ENCODE peak calls at places on chromosomes 2 and 18, in ten cellular contexts. One of them, this sample, is unnamed.
A peak's percentile ranks its signal among the peaks of the same experiment; 100 is the strongest.

GRCh38 chr2:173972636-173973035 is 7.5 kb upstream of the SP3 start:
- DNase-seq in dermis blood vessel endothelial cell: no peak
- DNase-seq in BJ: no peak
- DNase-seq in colonic mucosa: no peak
- DNase-seq in AG20443: no peak
- DNase-seq in bronchial epithelial cell: peak; percentile 77
- DNase-seq in NCI-H774: no peak
- DNase-seq in EL: peak; percentile 77
- DNase-seq in stimulated activated CD4-positive, alpha-beta T cell treated with anti-CD3 and anti-CD28 coated beads, Interleukin-15, amount 100 ng/mL, for 1 hour: no peak
- DNase-seq in T follicular helper cell: no peak
- DNase-seq in this sample: peak; percentile 95

GRCh38 chr2:47241715-47242114 is 86.6 kb upstream of the STPG4 start:
- DNase-seq in dermis blood vessel endothelial cell: no peak
- DNase-seq in BJ: no peak
- DNase-seq in colonic mucosa: no peak
- DNase-seq in AG20443: no peak
- DNase-seq in bronchial epithelial cell: no peak
- DNase-seq in NCI-H774: no peak
- DNase-seq in EL: no peak
- DNase-seq in stimulated activated CD4-positive, alpha-beta T cell treated with anti-CD3 and anti-CD28 coated beads, Interleukin-15, amount 100 ng/mL, for 1 hour: no peak
- DNase-seq in T follicular helper cell: no peak
- DNase-seq in this sample: no peak

GRCh38 chr2:111250448-111251030 is 129.8 kb downstream of the BCL2L11 start:
- DNase-seq in dermis blood vessel endothelial cell: no peak
- DNase-seq in BJ: no peak
- DNase-seq in colonic mucosa: no peak
- DNase-seq in AG20443: no peak
- DNase-seq in bronchial epithelial cell: no peak
- DNase-seq in NCI-H774: no peak
- DNase-seq in EL: no peak
- DNase-seq in stimulated activated CD4-positive, alpha-beta T cell treated with anti-CD3 and anti-CD28 coated beads, Interleukin-15, amount 100 ng/mL, for 1 hour: no peak
- DNase-seq in T follicular helper cell: no peak
- DNase-seq in this sample: no peak

GRCh38 chr2:161049571-161049970 is 110.7 kb upstream of the TANK start:
- DNase-seq in dermis blood vessel endothelial cell: no peak
- DNase-seq in BJ: no peak
- DNase-seq in colonic mucosa: no peak
- DNase-seq in AG20443: no peak
- DNase-seq in bronchial epithelial cell: peak; percentile 33
- DNase-seq in NCI-H774: no peak
- DNase-seq in EL: no peak
- DNase-seq in stimulated activated CD4-positive, alpha-beta T cell treated with anti-CD3 and anti-CD28 coated beads, Interleukin-15, amount 100 ng/mL, for 1 hour: no peak
- DNase-seq in T follicular helper cell: no peak
- DNase-seq in this sample: no peak

GRCh38 chr2:165239230-165239629 is at the start of gene SCN2A:
- DNase-seq in dermis blood vessel endothelial cell: peak; percentile 78
- DNase-seq in BJ: peak; percentile 3
- DNase-seq in colonic mucosa: no peak
- DNase-seq in AG20443: peak; percentile 6
- DNase-seq in bronchial epithelial cell: peak; percentile 72
- DNase-seq in NCI-H774: peak; percentile 86
- DNase-seq in EL: peak; percentile 34
- DNase-seq in stimulated activated CD4-positive, alpha-beta T cell treated with anti-CD3 and anti-CD28 coated beads, Interleukin-15, amount 100 ng/mL, for 1 hour: no peak
- DNase-seq in T follicular helper cell: no peak
- DNase-seq in this sample: peak; percentile 67

GRCh38 chr18:23226930-23227728 is 91.8 kb downstream of the CABLES1 start:
- DNase-seq in dermis blood vessel endothelial cell: peak; percentile 94
- DNase-seq in BJ: peak; percentile 54
- DNase-seq in colonic mucosa: no peak
- DNase-seq in AG20443: peak; percentile 57
- DNase-seq in bronchial epithelial cell: peak; percentile 66
- DNase-seq in NCI-H774: no peak
- DNase-seq in EL: peak; percentile 78
- DNase-seq in stimulated activated CD4-positive, alpha-beta T cell treated with anti-CD3 and anti-CD28 coated beads, Interleukin-15, amount 100 ng/mL, for 1 hour: no peak
- DNase-seq in T follicular helper cell: no peak
- DNase-seq in this sample: peak; percentile 45

GRCh38 chr2:106147665-106148064 is 46.4 kb downstream of the UXS1 start:
- DNase-seq in dermis blood vessel endothelial cell: no peak
- DNase-seq in BJ: no peak
- DNase-seq in colonic mucosa: no peak
- DNase-seq in AG20443: no peak
- DNase-seq in bronchial epithelial cell: peak; percentile 4
- DNase-seq in NCI-H774: no peak
- DNase-seq in EL: peak; percentile 29
- DNase-seq in stimulated activated CD4-positive, alpha-beta T cell treated with anti-CD3 and anti-CD28 coated beads, Interleukin-15, amount 100 ng/mL, for 1 hour: no peak
- DNase-seq in T follicular helper cell: no peak
- DNase-seq in this sample: peak; percentile 63

GRCh38 chr2:37154790-37155189 is 2.0 kb downstream of the EIF2AK2 start:
- DNase-seq in dermis blood vessel endothelial cell: no peak
- DNase-seq in BJ: no peak
- DNase-seq in colonic mucosa: no peak
- DNase-seq in AG20443: no peak
- DNase-seq in bronchial epithelial cell: no peak
- DNase-seq in NCI-H774: no peak
- DNase-seq in EL: no peak
- DNase-seq in stimulated activated CD4-positive, alpha-beta T cell treated with anti-CD3 and anti-CD28 coated beads, Interleukin-15, amount 100 ng/mL, for 1 hour: no peak
- DNase-seq in T follicular helper cell: no peak
- DNase-seq in this sample: no peak

GRCh38 chr2:1841903-1842791 is 97.8 kb upstream of the PXDN start:
- DNase-seq in dermis blood vessel endothelial cell: no peak
- DNase-seq in BJ: no peak
- DNase-seq in colonic mucosa: no peak
- DNase-seq in AG20443: no peak
- DNase-seq in bronchial epithelial cell: no peak
- DNase-seq in NCI-H774: no peak
- DNase-seq in EL: no peak
- DNase-seq in stimulated activated CD4-positive, alpha-beta T cell treated with anti-CD3 and anti-CD28 coated beads, Interleukin-15, amount 100 ng/mL, for 1 hour: no peak
- DNase-seq in T follicular helper cell: no peak
- DNase-seq in this sample: no peak

GRCh38 chr2:132632000-132632649 is 37.9 kb downstream of the LYPD1 start:
- DNase-seq in dermis blood vessel endothelial cell: peak; percentile 2
- DNase-seq in BJ: no peak
- DNase-seq in colonic mucosa: peak; percentile 59
- DNase-seq in AG20443: no peak
- DNase-seq in bronchial epithelial cell: no peak
- DNase-seq in NCI-H774: no peak
- DNase-seq in EL: peak; percentile 38
- DNase-seq in stimulated activated CD4-positive, alpha-beta T cell treated with anti-CD3 and anti-CD28 coated beads, Interleukin-15, amount 100 ng/mL, for 1 hour: no peak
- DNase-seq in T follicular helper cell: no peak
- DNase-seq in this sample: peak; percentile 21

GRCh38 chr2:64632855-64633819 is 20.6 kb downstream of the SERTAD2 start:
- DNase-seq in dermis blood vessel endothelial cell: no peak
- DNase-seq in BJ: peak; percentile 28
- DNase-seq in colonic mucosa: no peak
- DNase-seq in AG20443: peak; percentile 55
- DNase-seq in bronchial epithelial cell: peak; percentile 16
- DNase-seq in NCI-H774: no peak
- DNase-seq in EL: no peak
- DNase-seq in stimulated activated CD4-positive, alpha-beta T cell treated with anti-CD3 and anti-CD28 coated beads, Interleukin-15, amount 100 ng/mL, for 1 hour: no peak
- DNase-seq in T follicular helper cell: no peak
- DNase-seq in this sample: no peak

GRCh38 chr2:31258351-31258750 is 24.4 kb downstream of the EHD3 start:
- DNase-seq in dermis blood vessel endothelial cell: no peak
- DNase-seq in BJ: no peak
- DNase-seq in colonic mucosa: no peak
- DNase-seq in AG20443: no peak
- DNase-seq in bronchial epithelial cell: no peak
- DNase-seq in NCI-H774: no peak
- DNase-seq in EL: no peak
- DNase-seq in stimulated activated CD4-positive, alpha-beta T cell treated with anti-CD3 and anti-CD28 coated beads, Interleukin-15, amount 100 ng/mL, for 1 hour: no peak
- DNase-seq in T follicular helper cell: no peak
- DNase-seq in this sample: no peak

GRCh38 chr18:42025491-42025890 is 70.5 kb downstream of the PIK3C3 start:
- DNase-seq in dermis blood vessel endothelial cell: no peak
- DNase-seq in BJ: no peak
- DNase-seq in colonic mucosa: no peak
- DNase-seq in AG20443: no peak
- DNase-seq in bronchial epithelial cell: no peak
- DNase-seq in NCI-H774: no peak
- DNase-seq in EL: no peak
- DNase-seq in stimulated activated CD4-positive, alpha-beta T cell treated with anti-CD3 and anti-CD28 coated beads, Interleukin-15, amount 100 ng/mL, for 1 hour: no peak
- DNase-seq in T follicular helper cell: no peak
- DNase-seq in this sample: no peak

GRCh38 chr2:30866974-30867373 is 59.7 kb upstream of the CAPN13 start:
- DNase-seq in dermis blood vessel endothelial cell: no peak
- DNase-seq in BJ: no peak
- DNase-seq in colonic mucosa: no peak
- DNase-seq in AG20443: no peak
- DNase-seq in bronchial epithelial cell: no peak
- DNase-seq in NCI-H774: no peak
- DNase-seq in EL: no peak
- DNase-seq in stimulated activated CD4-positive, alpha-beta T cell treated with anti-CD3 and anti-CD28 coated beads, Interleukin-15, amount 100 ng/mL, for 1 hour: no peak
- DNase-seq in T follicular helper cell: no peak
- DNase-seq in this sample: no peak

GRCh38 chr18:6781846-6782245 is 52.3 kb downstream of the ARHGAP28 start:
- DNase-seq in dermis blood vessel endothelial cell: peak; percentile 50
- DNase-seq in BJ: peak; percentile 15
- DNase-seq in colonic mucosa: no peak
- DNase-seq in AG20443: peak; percentile 65
- DNase-seq in bronchial epithelial cell: peak; percentile 32
- DNase-seq in NCI-H774: no peak
- DNase-seq in EL: peak; percentile 60
- DNase-seq in stimulated activated CD4-positive, alpha-beta T cell treated with anti-CD3 and anti-CD28 coated beads, Interleukin-15, amount 100 ng/mL, for 1 hour: no peak
- DNase-seq in T follicular helper cell: no peak
- DNase-seq in this sample: peak; percentile 90

GRCh38 chr2:64581777-64582539 is 57.8 kb downstream of the AFTPH start:
- DNase-seq in dermis blood vessel endothelial cell: no peak
- DNase-seq in BJ: no peak
- DNase-seq in colonic mucosa: no peak
- DNase-seq in AG20443: no peak
- DNase-seq in bronchial epithelial cell: no peak
- DNase-seq in NCI-H774: no peak
- DNase-seq in EL: no peak
- DNase-seq in stimulated activated CD4-positive, alpha-beta T cell treated with anti-CD3 and anti-CD28 coated beads, Interleukin-15, amount 100 ng/mL, for 1 hour: no peak
- DNase-seq in T follicular helper cell: no peak
- DNase-seq in this sample: no peak

GRCh38 chr2:2647156-2647555 is 316.1 kb upstream of the MYT1L start:
- DNase-seq in dermis blood vessel endothelial cell: peak; percentile 1
- DNase-seq in BJ: no peak
- DNase-seq in colonic mucosa: no peak
- DNase-seq in AG20443: no peak
- DNase-seq in bronchial epithelial cell: peak; percentile 89
- DNase-seq in NCI-H774: no peak
- DNase-seq in EL: no peak
- DNase-seq in stimulated activated CD4-positive, alpha-beta T cell treated with anti-CD3 and anti-CD28 coated beads, Interleukin-15, amount 100 ng/mL, for 1 hour: no peak
- DNase-seq in T follicular helper cell: no peak
- DNase-seq in this sample: peak; percentile 61

GRCh38 chr2:46831869-46832265 is 83.7 kb downstream of the MCFD2 start:
- DNase-seq in dermis blood vessel endothelial cell: no peak
- DNase-seq in BJ: no peak
- DNase-seq in colonic mucosa: no peak
- DNase-seq in AG20443: no peak
- DNase-seq in bronchial epithelial cell: no peak
- DNase-seq in NCI-H774: no peak
- DNase-seq in EL: no peak
- DNase-seq in stimulated activated CD4-positive, alpha-beta T cell treated with anti-CD3 and anti-CD28 coated beads, Interleukin-15, amount 100 ng/mL, for 1 hour: no peak
- DNase-seq in T follicular helper cell: no peak
- DNase-seq in this sample: no peak

GRCh38 chr2:233818639-233819621 is 35.4 kb downstream of the HJURP start:
- DNase-seq in dermis blood vessel endothelial cell: no peak
- DNase-seq in BJ: no peak
- DNase-seq in colonic mucosa: no peak
- DNase-seq in AG20443: no peak
- DNase-seq in bronchial epithelial cell: no peak
- DNase-seq in NCI-H774: no peak
- DNase-seq in EL: no peak
- DNase-seq in stimulated activated CD4-positive, alpha-beta T cell treated with anti-CD3 and anti-CD28 coated beads, Interleukin-15, amount 100 ng/mL, for 1 hour: no peak
- DNase-seq in T follicular helper cell: no peak
- DNase-seq in this sample: no peak

GRCh38 chr2:224847961-224848850 is 132.0 kb upstream of the CCDC195 start:
- DNase-seq in dermis blood vessel endothelial cell: peak; percentile 68
- DNase-seq in BJ: no peak
- DNase-seq in colonic mucosa: no peak
- DNase-seq in AG20443: peak; percentile 52
- DNase-seq in bronchial epithelial cell: peak; percentile 98
- DNase-seq in NCI-H774: no peak
- DNase-seq in EL: peak; percentile 84
- DNase-seq in stimulated activated CD4-positive, alpha-beta T cell treated with anti-CD3 and anti-CD28 coated beads, Interleukin-15, amount 100 ng/mL, for 1 hour: no peak
- DNase-seq in T follicular helper cell: no peak
- DNase-seq in this sample: peak; percentile 76

GRCh38 chr18:44764863-44765262 is 84.2 kb downstream of the SETBP1 start:
- DNase-seq in dermis blood vessel endothelial cell: no peak
- DNase-seq in BJ: no peak
- DNase-seq in colonic mucosa: no peak
- DNase-seq in AG20443: no peak
- DNase-seq in bronchial epithelial cell: no peak
- DNase-seq in NCI-H774: no peak
- DNase-seq in EL: no peak
- DNase-seq in stimulated activated CD4-positive, alpha-beta T cell treated with anti-CD3 and anti-CD28 coated beads, Interleukin-15, amount 100 ng/mL, for 1 hour: no peak
- DNase-seq in T follicular helper cell: no peak
- DNase-seq in this sample: no peak

GRCh38 chr2:74567862-74568261 is 13.3 kb downstream of the DOK1 start:
- DNase-seq in dermis blood vessel endothelial cell: no peak
- DNase-seq in BJ: peak; percentile 66
- DNase-seq in colonic mucosa: no peak
- DNase-seq in AG20443: peak; percentile 66
- DNase-seq in bronchial epithelial cell: peak; percentile 69
- DNase-seq in NCI-H774: no peak
- DNase-seq in EL: peak; percentile 91
- DNase-seq in stimulated activated CD4-positive, alpha-beta T cell treated with anti-CD3 and anti-CD28 coated beads, Interleukin-15, amount 100 ng/mL, for 1 hour: no peak
- DNase-seq in T follicular helper cell: no peak
- DNase-seq in this sample: peak; percentile 64

GRCh38 chr2:36322108-36322507 is 33.5 kb upstream of the CRIM1 start:
- DNase-seq in dermis blood vessel endothelial cell: peak; percentile 83
- DNase-seq in BJ: no peak
- DNase-seq in colonic mucosa: no peak
- DNase-seq in AG20443: peak; percentile 53
- DNase-seq in bronchial epithelial cell: peak; percentile 57
- DNase-seq in NCI-H774: no peak
- DNase-seq in EL: peak; percentile 25
- DNase-seq in stimulated activated CD4-positive, alpha-beta T cell treated with anti-CD3 and anti-CD28 coated beads, Interleukin-15, amount 100 ng/mL, for 1 hour: no peak
- DNase-seq in T follicular helper cell: no peak
- DNase-seq in this sample: peak; percentile 51

GRCh38 chr2:65353927-65354326 is 78.5 kb downstream of the SPRED2 start:
- DNase-seq in dermis blood vessel endothelial cell: no peak
- DNase-seq in BJ: no peak
- DNase-seq in colonic mucosa: peak; percentile 55
- DNase-seq in AG20443: no peak
- DNase-seq in bronchial epithelial cell: no peak
- DNase-seq in NCI-H774: no peak
- DNase-seq in EL: no peak
- DNase-seq in stimulated activated CD4-positive, alpha-beta T cell treated with anti-CD3 and anti-CD28 coated beads, Interleukin-15, amount 100 ng/mL, for 1 hour: no peak
- DNase-seq in T follicular helper cell: no peak
- DNase-seq in this sample: no peak

GRCh38 chr2:72887032-72887835 is at the start of gene SPR:
- DNase-seq in dermis blood vessel endothelial cell: peak; percentile 69
- DNase-seq in BJ: no peak
- DNase-seq in colonic mucosa: peak; percentile 88
- DNase-seq in AG20443: peak; percentile 90
- DNase-seq in bronchial epithelial cell: peak; percentile 47
- DNase-seq in NCI-H774: peak; percentile 78
- DNase-seq in EL: peak; percentile 74
- DNase-seq in stimulated activated CD4-positive, alpha-beta T cell treated with anti-CD3 and anti-CD28 coated beads, Interleukin-15, amount 100 ng/mL, for 1 hour: no peak
- DNase-seq in T follicular helper cell: peak; percentile 20
- DNase-seq in this sample: peak; percentile 80

GRCh38 chr2:73260338-73260984 is 23.8 kb downstream of the FBXO41 start:
- DNase-seq in dermis blood vessel endothelial cell: peak; percentile 84
- DNase-seq in BJ: no peak
- DNase-seq in colonic mucosa: no peak
- DNase-seq in AG20443: peak; percentile 89
- DNase-seq in bronchial epithelial cell: peak; percentile 58
- DNase-seq in NCI-H774: no peak
- DNase-seq in EL: peak; percentile 49
- DNase-seq in stimulated activated CD4-positive, alpha-beta T cell treated with anti-CD3 and anti-CD28 coated beads, Interleukin-15, amount 100 ng/mL, for 1 hour: no peak
- DNase-seq in T follicular helper cell: no peak
- DNase-seq in this sample: peak; percentile 58

GRCh38 chr2:65228249-65228750 is 669 bp downstream of the ACTR2 start:
- DNase-seq in dermis blood vessel endothelial cell: peak; percentile 55
- DNase-seq in BJ: no peak
- DNase-seq in colonic mucosa: peak; percentile 34
- DNase-seq in AG20443: no peak
- DNase-seq in bronchial epithelial cell: peak; percentile 44
- DNase-seq in NCI-H774: peak; percentile 39
- DNase-seq in EL: no peak
- DNase-seq in stimulated activated CD4-positive, alpha-beta T cell treated with anti-CD3 and anti-CD28 coated beads, Interleukin-15, amount 100 ng/mL, for 1 hour: peak; percentile 8
- DNase-seq in T follicular helper cell: peak; percentile 13
- DNase-seq in this sample: no peak

This sample was measured in PC-3.